ENCODE peak calls at places on chromosomes 6 and 20, in seven cellular contexts. J, G, H, L, Z, V and Q are unnamed samples.

GRCh38 chr20:13741879-13742278 is 42.8 kb downstream of the ESF1 start:
- DNase-seq in V (no peak), G (no peak), H (no peak), Z (no peak), J (no peak), L (no peak), Q (no peak)

GRCh38 chr20:53895385-53895755 is 175.0 kb downstream of the BCAS1 start:
- DNase-seq in J (no peak), V (no peak), Z (no peak), G (no peak), H (no peak), L (no peak), Q (no peak)

GRCh38 chr6:3701631-3702030 is 49.9 kb downstream of the PXDC1 start:
- DNase-seq in G (no peak), J (no peak), H (no peak), V (no peak), L (no peak), Z (no peak), Q (no peak)

GRCh38 chr20:61042501-61043385 is 209.3 kb upstream of the CDH4 start:
- DNase-seq in Z (no peak), H (no peak), V (no peak), G (no peak), L (no peak), J (no peak), Q (no peak)

GRCh38 chr6:160275511-160276003 is 16.9 kb upstream of the SLC22A2 start:
- DNase-seq in V (no peak), J (no peak), Z (no peak), H (peak; percentile 79), G (no peak), L (no peak), Q (no peak)

GRCh38 chr6:7769702-7770101 is 43.8 kb downstream of the BMP6 start:
- DNase-seq in V (no peak), Z (no peak), H (no peak), J (no peak), G (no peak), L (no peak), Q (no peak)

GRCh38 chr6:165049362-165049761 is 260.0 kb downstream of the C6orf118 start:
- DNase-seq in H (no peak), Z (peak; percentile 89), J (peak; percentile 7), L (peak; percentile 3), G (no peak), V (no peak), Q (no peak)

GRCh38 chr6:98808522-98809210 is 25.7 kb upstream of the POU3F2 start:
- DNase-seq in J (no peak), L (no peak), V (no peak), G (no peak), Z (no peak), H (no peak), Q (no peak)

GRCh38 chr6:20424679-20425078 is 23.0 kb downstream of the E2F3 start:
- DNase-seq in V (no peak), J (no peak), L (no peak), Z (no peak), H (no peak), G (no peak), Q (no peak)

GRCh38 chr6:129146836-129147366 is 264.0 kb downstream of the LAMA2 start:
- DNase-seq in J (no peak), H (no peak), L (no peak), Z (no peak), V (no peak), G (no peak), Q (no peak)

GRCh38 chr20:38599410-38599882 is 2.2 kb upstream of the ARHGAP40 start:
- DNase-seq in H (no peak), G (peak; percentile 29), Z (no peak), J (no peak), L (no peak), V (no peak), Q (peak; percentile 90)

GRCh38 chr20:10877345-10877744 is 203.5 kb upstream of the JAG1 start:
- DNase-seq in V (no peak), J (no peak), L (no peak), Z (no peak), H (no peak), G (no peak), Q (no peak)

GRCh38 chr6:90093558-90094073 is 199.3 kb downstream of the GJA10 start:
- DNase-seq in V (no peak), G (no peak), L (no peak), H (no peak), J (no peak), Z (no peak), Q (no peak)

GRCh38 chr6:105892577-105893262 is 193.4 kb upstream of the PRDM1 start:
- DNase-seq in L (no peak), Z (no peak), H (no peak), J (no peak), G (no peak), V (peak; percentile 74), Q (no peak)

GRCh38 chr6:18478610-18479009 is 91.5 kb downstream of the RNF144B start:
- DNase-seq in L (no peak), G (no peak), Z (no peak), V (no peak), H (no peak), J (no peak), Q (no peak)

GRCh38 chr20:50229156-50229605 is 38.6 kb downstream of the CEBPB start:
- DNase-seq in H (no peak), J (no peak), Z (no peak), V (no peak), G (no peak), L (no peak), Q (no peak)

GRCh38 chr6:107692351-107692750 is 131.8 kb downstream of the SCML4 start:
- DNase-seq in V (no peak), G (no peak), J (no peak), H (no peak), L (no peak), Z (no peak), Q (no peak)

GRCh38 chr6:7172605-7173185 is 64.9 kb downstream of the RREB1 start:
- DNase-seq in V (no peak), J (no peak), G (no peak), L (no peak), H (no peak), Z (no peak), Q (no peak)

GRCh38 chr20:47454298-47455132 is 47.2 kb upstream of the NCOA3 start:
- DNase-seq in G (no peak), H (no peak), Z (no peak), L (no peak), V (no peak), J (no peak), Q (no peak)

GRCh38 chr6:166910601-166911000 is 45.7 kb downstream of the RNASET2 start:
- DNase-seq in L (no peak), V (no peak), J (no peak), H (peak; percentile 42), Z (no peak), G (no peak), Q (no peak)

GRCh38 chr6:73652637-73653570 is 888 bp downstream of the SLC17A5 start:
- DNase-seq in H (no peak), Z (peak; percentile 85), V (peak; percentile 61), J (peak; percentile 43), L (no peak), G (peak; percentile 64), Q (no peak)

GRCh38 chr20:59364611-59365010 is 64.2 kb downstream of the EDN3 start:
- DNase-seq in V (no peak), G (no peak), L (no peak), J (no peak), Z (no peak), H (no peak), Q (no peak)

GRCh38 chr20:37737806-37738442 is 44.1 kb downstream of the CTNNBL1 start:
- DNase-seq in J (no peak), V (no peak), H (no peak), L (no peak), Z (no peak), G (no peak), Q (no peak)

DNA sequence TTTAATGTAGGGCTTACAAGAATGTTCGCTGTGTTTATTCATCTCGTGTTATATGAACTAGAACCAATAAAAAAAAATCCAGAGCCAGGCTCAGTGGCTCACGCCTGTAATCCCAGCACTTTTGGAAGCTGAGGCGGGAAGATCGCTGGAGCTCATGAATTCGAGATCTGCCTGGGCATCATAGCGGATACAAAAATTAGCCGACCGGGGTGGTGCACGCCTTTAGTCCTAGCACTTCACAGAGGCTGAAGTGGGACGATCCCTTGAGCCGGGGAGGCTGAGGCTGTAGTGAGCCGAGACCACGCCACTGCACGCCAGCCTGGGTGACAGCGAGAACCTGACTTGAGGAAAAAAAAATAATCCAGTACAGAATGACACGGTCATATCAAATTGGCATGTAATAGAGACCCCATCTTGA is 46.2 kb downstream of the OR2B2 start:
- DNase-seq in H (no peak), Z (peak; percentile 67), G (no peak), L (no peak), V (no peak), J (no peak), Q (no peak)
- TF ChIP-seq POLR2AphosphoS5 in H (no peak), Z (no peak), G (no peak), L (no peak), V (no peak), J (no peak), Q (no peak)

DNA sequence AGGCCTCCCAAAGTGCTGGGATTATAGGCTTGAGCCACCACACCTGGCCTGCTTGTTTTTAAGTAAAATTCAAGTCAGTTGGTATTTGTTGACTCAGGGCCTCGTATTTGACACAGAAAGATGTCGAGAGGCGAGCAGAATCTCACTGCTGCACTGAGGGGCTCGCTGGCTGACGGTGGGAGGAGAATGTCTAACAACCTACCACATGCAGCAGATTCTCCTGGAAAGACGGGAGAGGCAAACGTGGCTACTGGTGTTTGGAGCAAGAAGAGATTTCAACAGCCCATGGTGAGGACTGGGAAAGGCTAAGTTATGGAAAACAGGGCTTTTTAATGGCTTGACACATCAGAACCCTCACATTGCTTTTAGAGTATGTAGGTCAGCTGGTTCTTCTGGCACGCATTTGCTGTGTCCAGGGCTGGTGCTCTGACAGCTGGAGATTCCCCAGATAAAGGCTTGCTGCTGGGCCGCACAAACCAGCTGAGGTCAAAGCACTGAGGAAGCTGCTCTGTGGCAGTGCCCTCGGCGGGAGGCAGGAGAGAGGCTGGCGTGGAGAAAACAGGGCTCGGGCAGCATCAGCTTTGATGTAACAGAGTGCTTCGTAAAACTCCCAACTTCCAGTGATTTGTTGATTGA is 84.2 kb upstream of the FRMD1 start:
- DNase-seq in J (no peak), H (peak; percentile 69), Z (no peak), G (peak; percentile 4), V (no peak), L (no peak), Q (no peak)
- TF ChIP-seq POLR2AphosphoS5 in J (no peak), H (no peak), Z (no peak), G (no peak), V (no peak), L (no peak), Q (no peak)

DNA sequence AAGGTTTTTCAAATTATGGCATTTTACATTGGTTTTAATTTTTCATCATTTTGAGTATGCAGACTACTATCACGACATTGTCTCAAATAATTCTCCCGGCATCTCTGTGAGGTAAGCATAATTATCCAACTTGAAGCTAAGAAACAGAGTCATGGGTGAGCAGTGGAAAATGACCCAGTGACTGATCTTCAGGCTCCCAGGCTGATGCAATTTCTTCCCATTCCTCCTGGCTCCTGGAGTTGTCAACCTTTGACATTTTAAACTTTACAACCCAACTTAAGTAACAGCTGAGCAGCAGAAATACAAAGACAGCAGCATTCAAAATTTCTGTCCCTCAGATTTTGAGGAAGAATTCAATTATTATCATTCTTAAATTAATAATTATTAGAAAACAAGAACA is 13.6 kb upstream of the LAMA4 start:
- DNase-seq in H (no peak), G (no peak), V (no peak), J (no peak), L (no peak), Z (no peak), Q (no peak)
- TF ChIP-seq POLR2AphosphoS5 in H (no peak), G (no peak), V (no peak), J (no peak), L (no peak), Z (no peak), Q (no peak)

GRCh38 chr20:58310291-58310782 is 822 bp downstream of the RAB22A start:
- DNase-seq in V (no peak), J (no peak), H (no peak), Z (peak; percentile 8), L (no peak), G (no peak), Q (no peak)
- TF ChIP-seq POLR2AphosphoS5 in V (no peak), J (no peak), H (peak; percentile 22), Z (no peak), L (no peak), G (no peak), Q (no peak)